ENCODE peak calls at places on chromosome 20, in seven cellular contexts. I is PC-3; L is tibial nerve; X is GM10248; O is CD4-positive, alpha-beta T cell; Z is astrocyte; Y is stomach. N is an unnamed sample.

GRCh38 chr20:12927489-12927888 is 81.3 kb upstream of the SPTLC3 start:
- DNase-seq in I (peak), L (no peak), O (no peak), Y (no peak), Z (peak), X (no peak), N (no peak)

GRCh38 chr20:56454754-56455153 is 13.7 kb upstream of the RTF2 start:
- DNase-seq in L (no peak), O (no peak), Y (no peak), X (peak), Z (no peak), I (no peak), N (no peak)

GRCh38 chr20:63846128-63846771 is 15.0 kb upstream of the ABHD16B start:
- DNase-seq in X (no peak), I (peak), O (no peak), Y (no peak), Z (no peak), L (no peak), N (no peak)

GRCh38 chr20:56187791-56188190 is 60.7 kb upstream of the MC3R start:
- DNase-seq in Y (no peak), X (no peak), Z (no peak), O (no peak), I (peak), L (no peak), N (no peak)

GRCh38 chr20:51563597-51564332 is 21.2 kb upstream of the NFATC2 start:
- DNase-seq in L (peak), Y (peak), I (peak), Z (peak), O (peak), X (no peak), N (peak)

GRCh38 chr20:59223750-59224149 is 60.1 kb downstream of the ZNF831 start:
- DNase-seq in L (no peak), O (no peak), I (no peak), Z (no peak), Y (no peak), X (no peak), N (no peak)

GRCh38 chr20:7094438-7094997 is 327.0 kb downstream of the BMP2 start:
- DNase-seq in Z (peak), Y (no peak), L (no peak), X (no peak), O (no peak), I (peak), N (peak)

GRCh38 chr20:54140927-54141566 is 32.7 kb downstream of the CYP24A1 start:
- DNase-seq in O (no peak), X (no peak), Z (peak), L (no peak), Y (no peak), I (peak), N (peak)

GRCh38 chr20:47785900-47786762 is 850 bp upstream of the SULF2 start:
- DNase-seq in X (peak), L (peak), Y (peak), I (peak), O (no peak), Z (peak), N (peak)

GRCh38 chr20:5504061-5504739 is 187.4 kb upstream of the PROKR2 start:
- DNase-seq in O (no peak), Y (no peak), I (no peak), L (peak), X (peak), Z (peak), N (peak)

GRCh38 chr20:14404515-14404914 is 67.1 kb upstream of the FLRT3 start:
- DNase-seq in O (no peak), Y (no peak), Z (no peak), X (no peak), I (no peak), L (no peak), N (no peak)

GRCh38 chr20:21608777-21609176 is 94.9 kb upstream of the NKX2-2 start:
- DNase-seq in O (no peak), X (no peak), I (no peak), Y (no peak), Z (no peak), L (no peak), N (no peak)

GRCh38 chr20:64139200-64140081 is 24.8 kb upstream of the MYT1 start:
- DNase-seq in Y (no peak), X (no peak), L (no peak), Z (no peak), I (no peak), O (no peak), N (peak)

GRCh38 chr20:20734475-20734948 is 22.1 kb upstream of the RALGAPA2 start:
- DNase-seq in Y (no peak), L (no peak), X (no peak), O (no peak), I (no peak), Z (no peak), N (no peak)

GRCh38 chr20:4052139-4052480 is 36.8 kb upstream of the RNF24 start:
- DNase-seq in Z (no peak), L (no peak), I (no peak), O (no peak), X (no peak), Y (no peak), N (no peak)

GRCh38 chr20:46089076-46089337 is 755 bp downstream of the NCOA5 start:
- DNase-seq in Z (peak), X (no peak), O (no peak), Y (no peak), I (no peak), L (no peak), N (no peak)

GRCh38 chr20:46090095-46090388 is 280 bp upstream of the NCOA5 start:
- DNase-seq in L (no peak), I (no peak), X (no peak), Y (no peak), Z (no peak), O (no peak), N (no peak)

GRCh38 chr20:46087161-46087560 is 2.6 kb downstream of the NCOA5 start:
- DNase-seq in Y (no peak), L (no peak), I (peak), O (no peak), Z (no peak), X (no peak), N (no peak)

GRCh38 chr20:46089338-46090094 is at the start of gene NCOA5:
- DNase-seq in Y (peak), Z (peak), I (peak), L (peak), O (peak), X (peak), N (peak)

DNA sequence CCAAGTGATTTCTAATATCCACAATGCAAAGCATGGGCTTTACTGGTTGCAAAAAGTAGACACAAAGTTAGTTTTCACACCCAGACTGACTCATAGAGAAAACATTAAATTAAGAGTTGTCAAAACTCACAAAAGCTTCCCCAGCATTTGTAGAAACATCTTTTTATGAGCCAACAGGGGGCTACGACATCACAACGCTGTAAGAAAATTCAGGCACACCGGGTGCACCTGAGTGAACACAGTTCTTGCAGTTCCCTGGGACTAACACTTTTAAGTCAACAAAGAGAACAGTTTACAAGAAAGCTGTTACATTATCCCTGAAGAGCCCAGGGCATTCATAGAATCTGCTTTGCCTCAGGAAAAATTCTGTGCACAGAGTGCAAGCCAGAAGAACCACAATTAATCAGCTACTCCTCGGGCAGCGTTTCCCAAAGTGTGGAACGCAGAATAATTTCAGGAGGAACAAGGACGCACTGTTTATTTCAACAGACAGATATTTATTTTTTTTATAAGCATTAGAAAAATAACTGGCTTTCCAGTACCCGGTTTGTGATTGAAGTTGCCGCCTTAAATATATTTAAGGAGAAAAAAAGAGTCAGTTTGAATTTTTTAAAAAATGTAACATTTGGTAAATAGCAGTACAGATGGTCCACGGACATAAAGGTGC is 1.2 kb downstream of the NCOA5 start:
- DNase-seq in I (peak), O (no peak), Y (no peak), L (no peak), Z (peak), X (no peak), N (peak)
- TF ChIP-seq CTCF in I (peak), O (no peak), Y (no peak), L (no peak), Z (no peak), X (no peak), N (no peak)

DNA sequence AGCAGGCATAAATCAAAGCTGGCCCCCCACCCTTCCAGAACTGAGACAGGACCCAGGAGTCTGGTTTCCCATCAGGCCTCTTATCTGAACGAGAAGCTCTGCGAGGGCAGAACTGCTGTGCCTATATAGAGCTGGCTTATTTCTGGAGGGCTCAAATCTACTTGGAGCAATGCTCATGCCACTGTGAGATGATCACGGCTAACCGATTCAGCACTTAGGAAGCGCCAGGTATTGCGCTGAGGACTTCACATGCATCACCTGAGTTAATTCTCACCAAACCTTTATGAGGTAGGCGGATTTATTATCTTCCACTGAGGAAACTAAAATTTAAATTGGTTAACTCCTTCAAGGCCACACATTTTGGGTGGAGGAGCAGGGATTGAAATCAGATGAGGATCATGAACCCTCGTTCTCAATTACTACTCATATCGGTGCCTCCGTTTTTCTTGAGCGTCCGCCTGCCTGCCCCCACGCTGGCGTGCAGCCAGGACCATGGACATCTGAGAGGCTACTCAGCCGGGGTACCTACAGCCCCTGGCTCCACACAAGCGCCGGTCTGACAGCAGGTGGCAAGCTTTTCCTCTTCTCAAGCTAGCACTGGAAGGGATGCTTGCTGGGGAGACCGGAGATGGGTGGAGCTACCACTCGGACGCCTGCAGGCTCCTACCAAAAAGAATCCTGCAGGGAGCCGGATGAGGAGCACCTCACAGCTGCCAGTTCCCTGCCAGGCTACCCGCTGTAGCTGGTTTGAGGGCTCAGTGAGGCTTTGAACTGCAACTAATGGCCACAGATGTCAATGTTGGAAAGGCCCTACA is 1.0 kb upstream of the PCIF1 start:
- DNase-seq in L (peak), X (peak), O (peak), Y (peak), Z (peak), I (peak), N (peak)
- TF ChIP-seq CTCF in L (no peak), X (peak), O (peak), Y (no peak), Z (no peak), I (peak), N (peak)

GRCh38 chr20:45080867-45081616 is 19.9 kb downstream of the KCNS1 start:
- DNase-seq in I (peak), O (no peak), X (no peak), Y (no peak), Z (no peak), L (no peak), N (peak)
- TF ChIP-seq CTCF in I (peak), O (no peak), X (no peak), Y (no peak), Z (peak), L (no peak), N (peak)

DNA sequence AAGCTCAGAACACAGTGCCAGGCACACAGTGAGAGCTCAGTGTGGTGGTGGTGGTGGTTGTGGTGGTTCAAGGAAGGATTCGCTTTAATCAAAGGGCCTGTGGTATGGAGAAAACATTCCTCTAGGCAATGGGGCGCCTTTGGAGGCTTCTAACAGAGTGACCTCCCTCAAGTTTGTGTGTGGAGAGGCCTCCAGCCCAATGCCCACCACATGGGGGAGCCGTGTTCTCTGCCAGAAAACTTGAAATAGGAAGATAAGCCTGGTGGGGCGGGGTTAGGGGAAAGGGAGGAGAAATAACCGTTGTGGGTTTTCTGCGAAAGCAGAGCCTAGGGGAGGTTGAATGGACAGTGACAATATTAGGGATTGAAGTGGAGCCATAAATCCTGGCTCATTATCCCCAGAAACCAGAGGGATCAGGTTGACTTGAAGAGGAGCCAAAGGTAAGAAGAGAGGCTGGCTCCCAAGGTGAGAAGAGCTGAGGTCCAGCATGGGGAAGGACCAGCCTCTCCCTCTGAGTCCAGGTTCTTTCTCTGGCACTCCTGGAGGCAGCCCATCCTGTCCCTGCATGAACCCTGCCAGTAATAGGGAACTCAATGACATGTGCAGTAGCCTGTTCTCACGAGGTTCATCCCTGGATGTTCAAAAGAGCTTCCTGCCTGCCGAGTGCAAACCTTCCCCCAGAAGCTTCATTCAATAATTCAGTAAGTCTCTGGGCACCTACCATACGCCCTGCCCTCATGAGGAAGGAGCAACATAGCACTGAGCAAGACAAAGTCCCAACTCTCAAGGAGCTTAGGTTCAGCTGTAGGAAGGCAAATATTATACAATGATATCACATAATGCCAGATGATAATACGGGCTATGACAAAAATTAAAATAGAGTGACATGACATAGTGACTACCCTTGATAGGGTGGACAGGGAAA is 51.4 kb downstream of the TGM2 start:
- DNase-seq in I (peak), O (no peak), Z (no peak), X (no peak), L (no peak), Y (no peak), N (peak)
- TF ChIP-seq CTCF in I (peak), O (no peak), Z (peak), X (no peak), L (no peak), Y (no peak), N (peak)

GRCh38 chr20:48878849-48879248 is 42.7 kb upstream of the ARFGEF2 start:
- DNase-seq in X (no peak), O (no peak), L (no peak), Z (no peak), I (no peak), Y (no peak), N (no peak)

GRCh38 chr20:48875233-48875913 is 46.1 kb upstream of the ARFGEF2 start:
- DNase-seq in O (no peak), Z (no peak), I (no peak), L (no peak), Y (no peak), X (no peak), N (no peak)

GRCh38 chr20:48875914-48876240 is 45.6 kb upstream of the ARFGEF2 start:
- DNase-seq in O (no peak), X (no peak), Y (no peak), Z (no peak), L (peak), I (no peak), N (no peak)

GRCh38 chr20:48879609-48880008 is 41.9 kb upstream of the ARFGEF2 start:
- DNase-seq in X (no peak), Z (no peak), L (no peak), Y (no peak), O (no peak), I (peak), N (peak)

GRCh38 chr20:48877299-48877698 is 44.2 kb upstream of the ARFGEF2 start:
- DNase-seq in Y (no peak), L (peak), Z (no peak), O (no peak), I (no peak), X (no peak), N (peak)
- TF ChIP-seq CTCF in Y (no peak), L (no peak), Z (no peak), O (no peak), I (no peak), X (peak), N (no peak)